ENCODE peak calls at places on chromosomes 6 and 20, in eight cellular contexts. One of them, this sample, is unnamed.

GRCh38 chr6:10320291-10320690 is 94.6 kb downstream of the TFAP2A start:
- DNase-seq in stimulated activated CD8-positive, alpha-beta memory T cell treated with anti-CD3 and anti-CD28 coated beads, Interleukin-12 subunit alpha, Interleukin-12 subunit beta, amount 100 ng/mL, for 4 hours: no peak
- DNase-seq in hepatic stellate cell: no peak
- DNase-seq in uterus: no peak
- DNase-seq in type B pancreatic cell: no peak
- DNase-seq in A172: no peak
- DNase-seq in amniotic stem cell: no peak
- DNase-seq in mesenchymal stem cell: no peak
- DNase-seq in this sample: no peak

GRCh38 chr6:132589454-132589853 is at the start of gene TAAR5:
- DNase-seq in stimulated activated CD8-positive, alpha-beta memory T cell treated with anti-CD3 and anti-CD28 coated beads, Interleukin-12 subunit alpha, Interleukin-12 subunit beta, amount 100 ng/mL, for 4 hours: no peak
- DNase-seq in hepatic stellate cell: no peak
- DNase-seq in uterus: no peak
- DNase-seq in type B pancreatic cell: no peak
- DNase-seq in A172: no peak
- DNase-seq in amniotic stem cell: no peak
- DNase-seq in mesenchymal stem cell: no peak
- DNase-seq in this sample: no peak

GRCh38 chr20:25676164-25676809 is 20.4 kb downstream of the ZNF337 start:
- DNase-seq in stimulated activated CD8-positive, alpha-beta memory T cell treated with anti-CD3 and anti-CD28 coated beads, Interleukin-12 subunit alpha, Interleukin-12 subunit beta, amount 100 ng/mL, for 4 hours: no peak
- DNase-seq in hepatic stellate cell: peak; percentile 29
- DNase-seq in uterus: no peak
- DNase-seq in type B pancreatic cell: no peak
- DNase-seq in A172: no peak
- DNase-seq in amniotic stem cell: no peak
- DNase-seq in mesenchymal stem cell: peak; percentile 59
- DNase-seq in this sample: no peak

GRCh38 chr6:36028887-36029324 is 1.3 kb downstream of the MAPK14 start:
- DNase-seq in stimulated activated CD8-positive, alpha-beta memory T cell treated with anti-CD3 and anti-CD28 coated beads, Interleukin-12 subunit alpha, Interleukin-12 subunit beta, amount 100 ng/mL, for 4 hours: peak; percentile 43
- DNase-seq in hepatic stellate cell: peak; percentile 47
- DNase-seq in uterus: peak; percentile 71
- DNase-seq in type B pancreatic cell: no peak
- DNase-seq in A172: peak; percentile 61
- DNase-seq in amniotic stem cell: peak; percentile 34
- DNase-seq in mesenchymal stem cell: peak; percentile 84
- DNase-seq in this sample: peak; percentile 25

GRCh38 chr6:66179363-66179762 is 472.3 kb upstream of the EYS start:
- DNase-seq in stimulated activated CD8-positive, alpha-beta memory T cell treated with anti-CD3 and anti-CD28 coated beads, Interleukin-12 subunit alpha, Interleukin-12 subunit beta, amount 100 ng/mL, for 4 hours: no peak
- DNase-seq in hepatic stellate cell: no peak
- DNase-seq in uterus: no peak
- DNase-seq in type B pancreatic cell: no peak
- DNase-seq in A172: no peak
- DNase-seq in amniotic stem cell: no peak
- DNase-seq in mesenchymal stem cell: no peak
- DNase-seq in this sample: no peak

GRCh38 chr20:46970937-46971630 is 76.4 kb downstream of the EYA2 start:
- DNase-seq in stimulated activated CD8-positive, alpha-beta memory T cell treated with anti-CD3 and anti-CD28 coated beads, Interleukin-12 subunit alpha, Interleukin-12 subunit beta, amount 100 ng/mL, for 4 hours: no peak
- DNase-seq in hepatic stellate cell: peak; percentile 78
- DNase-seq in uterus: no peak
- DNase-seq in type B pancreatic cell: no peak
- DNase-seq in A172: peak; percentile 93
- DNase-seq in amniotic stem cell: peak; percentile 39
- DNase-seq in mesenchymal stem cell: peak; percentile 70
- DNase-seq in this sample: peak; percentile 51

GRCh38 chr6:31450736-31451135 is 47.2 kb upstream of the MICB start:
- DNase-seq in stimulated activated CD8-positive, alpha-beta memory T cell treated with anti-CD3 and anti-CD28 coated beads, Interleukin-12 subunit alpha, Interleukin-12 subunit beta, amount 100 ng/mL, for 4 hours: no peak
- DNase-seq in hepatic stellate cell: no peak
- DNase-seq in uterus: no peak
- DNase-seq in type B pancreatic cell: no peak
- DNase-seq in A172: no peak
- DNase-seq in amniotic stem cell: no peak
- DNase-seq in mesenchymal stem cell: no peak
- DNase-seq in this sample: no peak

GRCh38 chr6:57159127-57159526 is 13.0 kb upstream of the BAG2 start:
- DNase-seq in stimulated activated CD8-positive, alpha-beta memory T cell treated with anti-CD3 and anti-CD28 coated beads, Interleukin-12 subunit alpha, Interleukin-12 subunit beta, amount 100 ng/mL, for 4 hours: no peak
- DNase-seq in hepatic stellate cell: no peak
- DNase-seq in uterus: no peak
- DNase-seq in type B pancreatic cell: no peak
- DNase-seq in A172: no peak
- DNase-seq in amniotic stem cell: no peak
- DNase-seq in mesenchymal stem cell: no peak
- DNase-seq in this sample: no peak

GRCh38 chr20:61929561-61929960 is 136.1 kb downstream of the TAF4 start:
- DNase-seq in stimulated activated CD8-positive, alpha-beta memory T cell treated with anti-CD3 and anti-CD28 coated beads, Interleukin-12 subunit alpha, Interleukin-12 subunit beta, amount 100 ng/mL, for 4 hours: no peak
- DNase-seq in hepatic stellate cell: no peak
- DNase-seq in uterus: no peak
- DNase-seq in type B pancreatic cell: no peak
- DNase-seq in A172: no peak
- DNase-seq in amniotic stem cell: no peak
- DNase-seq in mesenchymal stem cell: no peak
- DNase-seq in this sample: no peak

GRCh38 chr6:7468382-7469081 is 72.9 kb upstream of the DSP start:
- DNase-seq in stimulated activated CD8-positive, alpha-beta memory T cell treated with anti-CD3 and anti-CD28 coated beads, Interleukin-12 subunit alpha, Interleukin-12 subunit beta, amount 100 ng/mL, for 4 hours: peak; percentile 3
- DNase-seq in hepatic stellate cell: peak; percentile 84
- DNase-seq in uterus: peak; percentile 29
- DNase-seq in type B pancreatic cell: no peak
- DNase-seq in A172: peak; percentile 88
- DNase-seq in amniotic stem cell: no peak
- DNase-seq in mesenchymal stem cell: peak; percentile 84
- DNase-seq in this sample: peak; percentile 59

GRCh38 chr20:51508780-51509179 is 33.7 kb downstream of the NFATC2 start:
- DNase-seq in stimulated activated CD8-positive, alpha-beta memory T cell treated with anti-CD3 and anti-CD28 coated beads, Interleukin-12 subunit alpha, Interleukin-12 subunit beta, amount 100 ng/mL, for 4 hours: no peak
- DNase-seq in hepatic stellate cell: no peak
- DNase-seq in uterus: no peak
- DNase-seq in type B pancreatic cell: no peak
- DNase-seq in A172: no peak
- DNase-seq in amniotic stem cell: no peak
- DNase-seq in mesenchymal stem cell: no peak
- DNase-seq in this sample: no peak

This sample was measured in COLO829.